ENCODE peak calls at places on chromosomes 6 and 20, in nine cellular contexts. W is AG10803; Q is cardiac muscle cell; Z is neural crest cell; H is non-pigmented ciliary epithelial cell; F is Caki2; M is CD4-positive, alpha-beta T cell; K is HEK293T; P is gastrocnemius medialis. C is an unnamed sample.

GRCh38 chr6:34709386-34709785 is 12.8 kb upstream of the ILRUN start:
- DNase-seq in W (peak; percentile 57), Q (peak; percentile 19), Z (no peak), H (no peak), F (no peak), M (no peak), K (no peak), P (peak; percentile 34), C (peak; percentile 80)

GRCh38 chr6:56595490-56596122 is 47.1 kb downstream of the DST start:
- DNase-seq in W (peak; percentile 68), Q (peak; percentile 60), Z (peak; percentile 16), H (no peak), F (peak; percentile 43), M (peak; percentile 4), K (peak; percentile 26), P (no peak), C (no peak)

GRCh38 chr6:34115396-34116314 is 30.2 kb downstream of the GRM4 start:
- DNase-seq in W (no peak), Q (peak; percentile 91), Z (peak; percentile 53), H (no peak), F (peak; percentile 28), M (peak; percentile 9), K (peak; percentile 69), P (no peak), C (no peak)

GRCh38 chr20:15811951-15812350 is 761.3 kb downstream of the KIF16B start:
- DNase-seq in W (no peak), Q (no peak), Z (no peak), H (no peak), F (no peak), M (no peak), K (no peak), P (no peak), C (no peak)

GRCh38 chr6:159134701-159135364 is 34.4 kb upstream of the FNDC1 start:
- DNase-seq in W (peak; percentile 50), Q (peak; percentile 77), Z (peak; percentile 67), H (peak; percentile 22), F (peak; percentile 14), M (peak; percentile 72), K (peak; percentile 87), P (peak; percentile 57), C (no peak)

GRCh38 chr6:12151433-12151820 is 138.7 kb upstream of the EDN1 start:
- DNase-seq in W (no peak), Q (no peak), Z (no peak), H (no peak), F (peak; percentile 29), M (no peak), K (no peak), P (no peak), C (no peak)

GRCh38 chr6:41555326-41556300 is 9.4 kb downstream of the FOXP4 start:
- DNase-seq in W (no peak), Q (no peak), Z (no peak), H (no peak), F (no peak), M (no peak), K (no peak), P (no peak), C (no peak)

GRCh38 chr6:156719720-156720563 is 57.2 kb upstream of the ARID1B start:
- DNase-seq in W (peak; percentile 93), Q (peak; percentile 8), Z (peak; percentile 7), H (peak; percentile 38), F (peak; percentile 39), M (peak; percentile 79), K (no peak), P (peak; percentile 93), C (peak; percentile 97)

GRCh38 chr6:15730442-15730841 is 67.6 kb upstream of the DTNBP1 start:
- DNase-seq in W (no peak), Q (no peak), Z (no peak), H (no peak), F (no peak), M (no peak), K (no peak), P (no peak), C (no peak)

GRCh38 chr20:46648903-46649649 is 2.2 kb downstream of the SLC13A3 start:
- DNase-seq in W (no peak), Q (no peak), Z (no peak), H (no peak), F (no peak), M (no peak), K (no peak), P (no peak), C (no peak)

GRCh38 chr6:142155895-142156757 is 9.1 kb downstream of the VTA1 start:
- DNase-seq in W (peak; percentile 23), Q (peak; percentile 46), Z (no peak), H (no peak), F (peak; percentile 41), M (no peak), K (peak; percentile 27), P (no peak), C (no peak)

GRCh38 chr20:2751868-2752630 is 48.4 kb downstream of the CPXM1 start:
- DNase-seq in W (no peak), Q (peak; percentile 28), Z (no peak), H (no peak), F (no peak), M (peak; percentile 51), K (no peak), P (no peak), C (peak; percentile 83)

GRCh38 chr6:163836916-163837660 is 422.6 kb downstream of the QKI start:
- DNase-seq in W (no peak), Q (no peak), Z (no peak), H (no peak), F (no peak), M (no peak), K (no peak), P (no peak), C (no peak)

GRCh38 chr6:151666526-151666925 is 141.0 kb upstream of the ESR1 start:
- DNase-seq in W (no peak), Q (no peak), Z (no peak), H (no peak), F (no peak), M (no peak), K (no peak), P (no peak), C (no peak)

GRCh38 chr6:99613705-99614429 is 7.2 kb downstream of the PRDM13 start:
- DNase-seq in W (no peak), Q (peak; percentile 47), Z (no peak), H (no peak), F (peak; percentile 50), M (no peak), K (peak; percentile 52), P (no peak), C (no peak)

GRCh38 chr6:31180500-31180899 is 10.0 kb upstream of the POU5F1 start:
- DNase-seq in W (peak; percentile 76), Q (no peak), Z (no peak), H (no peak), F (no peak), M (peak; percentile 64), K (peak; percentile 28), P (peak; percentile 83), C (peak; percentile 87)

GRCh38 chr6:35140991-35141720 is at the start of gene TCP11:
- DNase-seq in W (peak; percentile 15), Q (no peak), Z (no peak), H (no peak), F (no peak), M (peak; percentile 9), K (no peak), P (no peak), C (peak; percentile 79)

GRCh38 chr6:44270526-44271405 is 516 bp downstream of the TMEM151B start:
- DNase-seq in W (no peak), Q (peak; percentile 80), Z (peak; percentile 64), H (no peak), F (no peak), M (no peak), K (peak; percentile 39), P (no peak), C (peak; percentile 77)

GRCh38 chr20:63835031-63835858 is 4.2 kb upstream of the ZBTB46 start:
- DNase-seq in W (peak; percentile 96), Q (peak; percentile 99), Z (peak; percentile 68), H (peak; percentile 96), F (peak; percentile 99), M (no peak), K (peak; percentile 75), P (peak; percentile 86), C (peak; percentile 90)

GRCh38 chr6:1062786-1063545 is 248.9 kb upstream of the FOXQ1 start:
- DNase-seq in W (peak; percentile 10), Q (no peak), Z (no peak), H (no peak), F (no peak), M (no peak), K (no peak), P (no peak), C (no peak)

GRCh38 chr20:51199920-51200319 is 177.0 kb upstream of the KCNG1 start:
- DNase-seq in W (no peak), Q (no peak), Z (no peak), H (no peak), F (no peak), M (no peak), K (no peak), P (no peak), C (no peak)

GRCh38 chr6:53464942-53465460 is 79.9 kb downstream of the GCLC start:
- DNase-seq in W (no peak), Q (no peak), Z (no peak), H (no peak), F (no peak), M (no peak), K (no peak), P (peak; percentile 43), C (no peak)

GRCh38 chr6:12343440-12344162 is 53.4 kb downstream of the EDN1 start:
- DNase-seq in W (no peak), Q (no peak), Z (no peak), H (no peak), F (peak; percentile 88), M (no peak), K (no peak), P (no peak), C (no peak)

C was measured in spleen.